ENCODE peak calls at places on chromosomes 13 and 19, in eight cellular contexts. C, L, J, Q, P, I, A and V are unnamed samples.

GRCh38 chr19:45355910-45356309 is 14.5 kb downstream of the ERCC2 start:
- DNase-seq in C (no peak), J (no peak), P (no peak), I (no peak), L (no peak), Q (no peak), A (no peak), V (no peak)

GRCh38 chr19:53131732-53132131 is 978 bp downstream of the ZNF415 start:
- DNase-seq in C (no peak), Q (no peak), L (no peak), I (no peak), A (no peak), J (no peak), P (no peak), V (no peak)

GRCh38 chr19:12789098-12789903 is 2.0 kb upstream of the JUNB start:
- DNase-seq in A (no peak), P (no peak), C (no peak), J (peak; percentile 42), L (no peak), I (no peak), Q (no peak), V (no peak)

GRCh38 chr13:113489549-113490495 is 689 bp downstream of the DCUN1D2 start:
- DNase-seq in P (no peak), L (no peak), J (peak; percentile 54), Q (peak; percentile 21), C (peak; percentile 9), I (peak; percentile 66), A (peak; percentile 12), V (no peak)

GRCh38 chr19:36060430-36060829 is 5.7 kb downstream of the WDR62 start:
- DNase-seq in L (no peak), A (no peak), J (peak; percentile 79), Q (no peak), C (peak; percentile 62), P (no peak), I (peak; percentile 84), V (no peak)

GRCh38 chr19:7975037-7975436 is 30.4 kb downstream of the ELAVL1 start:
- DNase-seq in P (no peak), L (no peak), J (no peak), I (no peak), A (no peak), C (no peak), Q (peak; percentile 91), V (no peak)

GRCh38 chr19:41476583-41476982 is 33.6 kb downstream of the ERICH4 start:
- DNase-seq in A (no peak), J (no peak), L (no peak), Q (no peak), P (no peak), C (no peak), I (no peak), V (no peak)

GRCh38 chr19:38849746-38850230 is at the start of gene HNRNPL:
- DNase-seq in J (no peak), A (peak; percentile 99), L (no peak), P (no peak), Q (no peak), I (peak; percentile 96), C (peak; percentile 90), V (no peak)

GRCh38 chr13:20826301-20826700 is 52.5 kb upstream of the EEF1AKMT1 start:
- DNase-seq in Q (no peak), A (no peak), I (no peak), P (no peak), C (no peak), J (no peak), L (no peak), V (no peak)

GRCh38 chr13:41678320-41678719 is 221.0 kb downstream of the RGCC start:
- DNase-seq in P (no peak), J (peak; percentile 34), A (no peak), C (no peak), Q (no peak), L (no peak), I (peak; percentile 37), V (no peak)

GRCh38 chr13:106083620-106084350 is 451.7 kb downstream of the EFNB2 start:
- DNase-seq in C (no peak), A (no peak), Q (peak; percentile 40), P (no peak), J (peak; percentile 66), I (peak; percentile 56), L (no peak), V (no peak)

GRCh38 chr13:46165485-46166220 is 16.3 kb downstream of the LCP1 start:
- DNase-seq in Q (no peak), J (no peak), A (peak; percentile 32), P (no peak), I (no peak), C (no peak), L (no peak), V (no peak)

GRCh38 chr19:56837892-56838679 is 2.4 kb downstream of the PEG3 start:
- DNase-seq in C (no peak), P (no peak), A (no peak), L (no peak), I (no peak), Q (peak; percentile 83), J (peak; percentile 32), V (no peak)

GRCh38 chr19:11335449-11336146 is 3.9 kb downstream of the RAB3D start:
- DNase-seq in P (no peak), A (no peak), C (no peak), I (no peak), L (no peak), J (no peak), Q (no peak), V (no peak)

GRCh38 chr13:94198666-94199065 is 280.8 kb downstream of the DCT start:
- DNase-seq in P (no peak), I (no peak), L (no peak), C (no peak), A (no peak), Q (no peak), J (peak; percentile 31), V (no peak)

GRCh38 chr13:36105726-36106125 is 25.5 kb downstream of the DCLK1 start:
- DNase-seq in A (no peak), Q (no peak), L (no peak), J (no peak), P (no peak), C (no peak), I (no peak), V (no peak)

GRCh38 chr13:106701810-106702341 is 133.9 kb upstream of the ARGLU1 start:
- DNase-seq in P (no peak), J (no peak), I (no peak), A (no peak), C (no peak), Q (no peak), L (no peak), V (no peak)

GRCh38 chr19:12720851-12721655 is 2.7 kb downstream of the TNPO2 start:
- DNase-seq in J (peak; percentile 26), L (no peak), I (peak; percentile 47), Q (peak; percentile 20), A (no peak), P (no peak), C (no peak), V (no peak)

GRCh38 chr19:1290245-1290698 is 4.6 kb downstream of the EFNA2 start:
- DNase-seq in C (no peak), L (no peak), I (no peak), P (no peak), Q (no peak), J (no peak), A (no peak), V (no peak)

GRCh38 chr19:54208784-54209057 is 8.1 kb downstream of the RPS9 start:
- DNase-seq in I (no peak), A (no peak), Q (no peak), C (no peak), L (no peak), P (no peak), J (peak; percentile 30), V (no peak)

GRCh38 chr13:36875431-36875830 is 44.6 kb downstream of the SMAD9 start:
- DNase-seq in A (no peak), C (no peak), J (no peak), P (no peak), L (no peak), I (no peak), Q (no peak), V (no peak)

GRCh38 chr19:55585658-55586339 is 5.2 kb upstream of the ZNF579 start:
- DNase-seq in P (peak; percentile 31), C (no peak), A (peak; percentile 32), J (peak; percentile 79), L (peak; percentile 58), Q (peak; percentile 95), I (peak; percentile 51), V (no peak)

GRCh38 chr13:101915755-101916107 is 463.3 kb downstream of the ITGBL1 start:
- DNase-seq in A (no peak), Q (no peak), P (no peak), C (no peak), J (no peak), I (no peak), L (no peak), V (no peak)

GRCh38 chr13:64810701-64811258 is 2419.4 kb downstream of the PCDH9 start:
- DNase-seq in P (no peak), C (no peak), J (peak; percentile 64), A (no peak), I (no peak), L (no peak), Q (no peak), V (no peak)

GRCh38 chr19:10871711-10872550 is 578 bp downstream of the CARM1 start:
- DNase-seq in C (no peak), P (no peak), L (no peak), I (peak; percentile 47), J (no peak), A (peak; percentile 25), Q (peak; percentile 31), V (no peak)

GRCh38 chr19:5621311-5621944 is 1.1 kb downstream of the SAFB2 start:
- DNase-seq in Q (peak; percentile 25), A (no peak), P (no peak), I (peak; percentile 14), J (no peak), C (no peak), L (no peak), V (no peak)

GRCh38 chr19:46896076-46896794 is 35.4 kb downstream of the ARHGAP35 start:
- DNase-seq in I (no peak), C (no peak), P (no peak), J (no peak), Q (peak; percentile 45), A (no peak), L (peak; percentile 55), V (no peak)

GRCh38 chr13:79361299-79361698 is 44.8 kb downstream of the RBM26 start:
- DNase-seq in I (no peak), Q (no peak), L (no peak), C (no peak), J (no peak), A (no peak), P (no peak), V (no peak)

GRCh38 chr19:34766386-34766785 is 6.6 kb downstream of the ZNF599 start:
- DNase-seq in Q (no peak), A (no peak), J (no peak), C (no peak), L (no peak), I (no peak), P (no peak), V (no peak)

GRCh38 chr19:1285737-1286360 is at the start of gene EFNA2:
- DNase-seq in L (no peak), J (no peak), Q (no peak), P (no peak), A (no peak), C (peak; percentile 50), I (peak; percentile 56), V (no peak)

GRCh38 chr13:39510296-39510695 is 92.7 kb downstream of the LHFPL6 start:
- DNase-seq in L (no peak), P (no peak), J (no peak), Q (no peak), C (no peak), A (no peak), I (no peak), V (no peak)

GRCh38 chr19:33234736-33235135 is 9.1 kb upstream of the SLC7A10 start:
- DNase-seq in I (no peak), Q (no peak), P (no peak), A (no peak), C (no peak), J (no peak), L (no peak), V (no peak)

GRCh38 chr19:30029721-30030510 is 87.9 kb downstream of the URI1 start:
- DNase-seq in I (no peak), P (no peak), A (no peak), C (no peak), J (peak; percentile 63), L (no peak), Q (no peak), V (no peak)

GRCh38 chr13:27601208-27601607 is 19.1 kb downstream of the LNX2 start:
- DNase-seq in A (no peak), I (no peak), L (no peak), C (no peak), J (no peak), P (no peak), Q (no peak), V (no peak)